ENCODE peak calls at places on chromosomes 5 and 9, in ten cellular contexts. B is heart right ventricle; C is IMR-90; M is PC-3; E is tibial artery; Z is kidney; R is cardiac muscle cell; H is neural progenitor cell; Q is right cardiac atrium; T is CD8-positive, alpha-beta memory T cell. G is an unnamed sample.
A peak's percentile ranks its signal among the peaks of the same experiment; 100 is the strongest.

GRCh38 chr5:141431286-141431685 is 979 bp downstream of the PCDHGA12 start:
- DNase-seq in C (no peak), M (no peak), E (no peak), T (no peak), B (no peak), Z (no peak), H (no peak), Q (no peak), R (peak; percentile 67), G (no peak)

GRCh38 chr5:83029912-83030311 is 47.3 kb downstream of the TMEM167A start:
- DNase-seq in R (peak; percentile 40), E (no peak), M (no peak), C (peak; percentile 80), B (no peak), H (no peak), Z (no peak), Q (no peak), T (no peak), G (no peak)

GRCh38 chr9:83231039-83231438 is 168.1 kb upstream of the RASEF start:
- DNase-seq in Z (no peak), B (peak; percentile 54), Q (no peak), T (no peak), H (peak; percentile 43), R (peak; percentile 61), E (no peak), M (no peak), C (no peak), G (no peak)

GRCh38 chr9:19517202-19517942 is 108.6 kb downstream of the ACER2 start:
- DNase-seq in T (no peak), B (no peak), M (peak; percentile 18), R (no peak), C (no peak), H (peak; percentile 51), Q (no peak), E (no peak), Z (no peak), G (no peak)

GRCh38 chr5:9947231-9947693 is 302.4 kb downstream of the ATPSCKMT start:
- DNase-seq in H (no peak), T (no peak), Z (peak; percentile 74), C (no peak), Q (no peak), E (no peak), M (no peak), R (peak; percentile 85), B (no peak), G (no peak)

GRCh38 chr5:156883316-156883875 is 33.3 kb downstream of the PPP1R2B start:
- DNase-seq in Q (no peak), E (no peak), C (no peak), R (no peak), Z (no peak), T (no peak), M (no peak), H (no peak), B (no peak), G (no peak)

GRCh38 chr5:6905423-6905822 is 192.2 kb downstream of the TENT4A start:
- DNase-seq in B (peak; percentile 31), Z (no peak), Q (peak; percentile 58), R (no peak), T (no peak), C (no peak), M (no peak), H (no peak), E (peak; percentile 68), G (no peak)

GRCh38 chr5:35813456-35813855 is 43.2 kb upstream of the IL7R start:
- DNase-seq in R (no peak), B (no peak), E (no peak), Q (no peak), Z (no peak), C (peak; percentile 44), M (no peak), H (no peak), T (no peak), G (no peak)

GRCh38 chr5:143552680-143553079 is 149.2 kb upstream of the NR3C1 start:
- DNase-seq in M (no peak), R (no peak), C (no peak), B (no peak), Q (no peak), T (no peak), Z (no peak), H (no peak), E (no peak), G (no peak)

GRCh38 chr5:143554918-143555477 is 151.5 kb upstream of the NR3C1 start:
- DNase-seq in Z (no peak), M (no peak), B (no peak), H (no peak), E (no peak), C (peak; percentile 84), T (no peak), Q (no peak), R (no peak), G (no peak)

GRCh38 chr5:143551765-143552164 is 148.3 kb upstream of the NR3C1 start:
- DNase-seq in C (peak; percentile 67), T (no peak), M (peak; percentile 56), Q (no peak), Z (no peak), B (no peak), E (no peak), R (no peak), H (no peak), G (no peak)

GRCh38 chr5:143557061-143557818 is 153.8 kb upstream of the NR3C1 start:
- DNase-seq in C (peak; percentile 94), H (no peak), E (no peak), Z (no peak), M (peak; percentile 16), Q (no peak), T (no peak), R (peak; percentile 70), B (no peak), G (no peak)

DNA sequence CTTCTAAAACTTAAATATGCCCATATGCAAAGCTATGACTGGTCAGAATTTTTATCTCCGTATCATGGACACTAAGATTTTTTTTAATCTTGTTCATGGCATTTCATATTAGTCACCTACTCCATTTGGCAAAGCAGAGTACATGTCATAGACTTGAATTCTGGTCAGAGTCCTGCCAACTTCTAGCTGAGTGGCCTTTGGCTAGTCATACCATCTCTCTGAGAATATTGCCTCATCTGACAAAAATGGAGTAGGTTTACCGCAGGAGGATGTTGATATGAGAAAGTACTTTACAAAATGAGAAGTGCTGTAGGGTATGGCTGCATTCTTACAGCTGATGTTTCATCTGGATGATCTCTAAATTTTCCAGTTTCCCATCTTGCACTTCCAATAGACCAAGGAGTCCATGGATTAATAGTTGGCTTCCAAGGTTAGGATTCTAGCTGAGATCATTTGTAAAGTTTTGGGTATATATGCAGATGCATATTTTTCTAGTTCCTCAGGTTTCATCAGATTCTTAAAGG is 150.8 kb upstream of the NR3C1 start:
- DNase-seq in Q (no peak), T (no peak), Z (no peak), E (no peak), R (peak; percentile 90), B (no peak), H (no peak), M (peak; percentile 88), C (peak; percentile 99), G (peak; percentile 66)
- H3K4me1 ChIP-seq in Q (no peaks in the 10 kb centered on the region), T (no peaks in the 10 kb centered on the region), Z (no peaks in the 10 kb centered on the region), E (no peaks in the 10 kb centered on the region), R (no peaks in the 10 kb centered on the region), B (peaks cover 15% of the 10 kb centered on the region), H (peaks cover 4% of the 10 kb centered on the region), M (peaks cover 52% of the 10 kb centered on the region), C (peaks cover 19% of the 10 kb centered on the region), G (peaks cover 16% of the 10 kb centered on the region)

GRCh38 chr5:172534229-172535169 is 80.2 kb upstream of the SH3PXD2B start:
- DNase-seq in T (no peak), E (no peak), R (no peak), H (no peak), B (no peak), M (peak; percentile 14), Q (no peak), C (no peak), Z (no peak), G (no peak)
- H3K27ac ChIP-seq in T (no peak overlapping the region), E (peak overlapping the region; percentile 38), R (no peak overlapping the region), H (no peak overlapping the region), B (peak overlapping the region; percentile 39), M (no peak overlapping the region), Q (peak overlapping the region; percentile 86), C (no peak overlapping the region), Z (no peak overlapping the region), G (no peak overlapping the region)

GRCh38 chr5:14174235-14174636 is 31.1 kb downstream of the TRIO start:
- DNase-seq in R (no peak), M (no peak), Z (no peak), Q (no peak), E (no peak), H (no peak), B (no peak), C (peak; percentile 56), T (no peak), G (no peak)

GRCh38 chr5:14173419-14174234 is 30.5 kb downstream of the TRIO start:
- DNase-seq in C (no peak), Q (no peak), M (no peak), E (no peak), R (no peak), T (no peak), H (no peak), B (no peak), Z (no peak), G (no peak)

GRCh38 chr5:14171621-14172020 is 28.5 kb downstream of the TRIO start:
- DNase-seq in Q (no peak), M (no peak), H (no peak), Z (no peak), E (no peak), C (peak; percentile 85), B (no peak), T (no peak), R (peak; percentile 90), G (no peak)

GRCh38 chr5:14171091-14171490 is 27.9 kb downstream of the TRIO start:
- DNase-seq in H (no peak), M (no peak), Z (no peak), E (no peak), Q (no peak), C (peak; percentile 74), R (peak; percentile 37), T (no peak), B (no peak), G (no peak)

DNA sequence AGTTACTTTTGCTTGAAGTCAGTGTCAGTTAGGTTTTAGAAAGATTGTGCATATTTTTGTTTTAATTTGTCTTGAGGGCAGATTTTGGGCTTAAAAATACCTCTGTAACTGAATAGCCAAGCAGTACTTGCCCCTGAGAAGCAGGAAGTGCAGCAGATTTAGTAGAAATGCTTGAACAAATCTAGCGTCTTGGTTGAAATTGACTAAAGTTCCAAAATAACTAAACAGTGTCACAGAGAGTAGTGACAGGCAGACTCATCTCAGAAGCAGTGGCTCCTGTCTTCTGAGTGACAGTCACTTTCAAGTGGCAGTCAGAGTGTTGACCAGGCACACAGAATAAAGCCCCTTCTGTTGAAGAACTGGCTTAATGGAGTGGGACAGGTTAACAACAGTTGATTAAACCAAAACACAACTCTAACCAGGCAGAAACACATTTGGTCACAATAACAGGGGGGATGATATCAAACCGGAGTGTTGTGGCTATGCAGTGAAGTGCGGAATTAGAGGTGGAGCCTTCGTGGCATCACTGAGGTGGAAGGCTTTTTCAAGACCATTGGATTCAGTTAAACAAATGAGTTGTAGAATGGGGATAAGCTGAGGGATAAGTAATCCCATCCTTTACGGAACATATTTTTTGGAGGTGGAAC is 29.1 kb downstream of the TRIO start:
- DNase-seq in B (no peak), H (peak; percentile 52), E (no peak), M (no peak), C (no peak), T (no peak), R (no peak), Q (no peak), Z (no peak), G (no peak)
- H3K4me1 ChIP-seq in B (peaks cover 71% of the 10 kb centered on the region), H (peaks cover 47% of the 10 kb centered on the region), E (peaks cover 26% of the 10 kb centered on the region), M (peaks cover 80% of the 10 kb centered on the region), C (peaks cover 38% of the 10 kb centered on the region), T (no peaks in the 10 kb centered on the region), R (peaks cover 40% of the 10 kb centered on the region), Q (peaks cover 6% of the 10 kb centered on the region), Z (peaks cover 44% of the 10 kb centered on the region), G (peaks cover 47% of the 10 kb centered on the region)

DNA sequence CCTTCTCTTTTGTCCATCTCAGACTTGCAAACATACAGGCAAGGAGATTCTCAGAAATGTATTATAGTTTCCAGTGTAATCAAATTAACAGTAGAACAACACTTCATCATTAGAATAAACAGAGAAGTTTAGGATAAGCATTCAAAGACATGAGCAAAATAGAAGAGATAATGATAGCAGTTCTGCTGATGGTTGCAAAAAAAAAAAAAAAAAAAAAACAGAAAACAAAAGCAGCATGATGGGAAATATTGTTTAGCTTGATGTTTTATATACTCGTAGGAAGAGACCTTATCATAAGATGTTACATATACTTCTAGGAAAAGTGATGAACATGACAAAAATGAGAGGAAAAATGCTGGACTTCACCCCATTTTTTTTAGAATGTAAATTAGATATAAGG is 1356.2 kb downstream of the MAT2B start:
- DNase-seq in E (no peak), R (no peak), M (no peak), H (no peak), C (no peak), T (no peak), Z (no peak), B (no peak), Q (no peak), G (no peak)
- H3K27ac ChIP-seq in E (no peak overlapping the region), R (no peak overlapping the region), M (no peak overlapping the region), H (no peak overlapping the region), C (no peak overlapping the region), T (no peak overlapping the region), Z (no peak overlapping the region), B (no peak overlapping the region), Q (no peak overlapping the region), G (no peak overlapping the region)

G was measured in keratinocyte.